ENCODE peak calls at places on chromosome 13, in five cellular contexts. J, H, M, A and G are unnamed samples.

GRCh38 chr13:112456138-112457056 is 80.2 kb downstream of the SPACA7 start:
- DNase-seq in J (no peak), H (no peak), M (no peak), A (no peak), G (no peak)

GRCh38 chr13:28805193-28805819 is 14.8 kb upstream of the MTUS2 start:
- DNase-seq in A (no peak), M (peak), J (no peak), H (no peak), G (no peak)

GRCh38 chr13:41004875-41005693 is 14.0 kb downstream of the ELF1 start:
- DNase-seq in A (no peak), H (no peak), M (no peak), J (no peak), G (no peak)

GRCh38 chr13:73141292-73141771 is 82.5 kb downstream of the KLF5 start:
- DNase-seq in M (no peak), J (peak), H (no peak), A (no peak), G (no peak)

GRCh38 chr13:82905071-82905470 is 977.2 kb downstream of the SLITRK1 start:
- DNase-seq in A (no peak), H (no peak), J (no peak), M (no peak), G (no peak)

GRCh38 chr13:76719955-76720354 is 166.2 kb downstream of the KCTD12 start:
- DNase-seq in A (no peak), M (no peak), H (no peak), J (no peak), G (no peak)

GRCh38 chr13:112696001-112696868 is 6.4 kb downstream of the ATP11A start:
- DNase-seq in A (no peak), J (no peak), M (no peak), H (no peak), G (no peak)

GRCh38 chr13:85469320-85469719 is 329.9 kb downstream of the SLITRK6 start:
- DNase-seq in M (no peak), H (no peak), J (no peak), A (no peak), G (no peak)

GRCh38 chr13:99941086-99941485 is 30.5 kb downstream of the ZIC5 start:
- DNase-seq in H (no peak), J (no peak), M (no peak), A (no peak), G (no peak)

GRCh38 chr13:31896427-31896826 is 135.1 kb upstream of the FRY start:
- DNase-seq in M (peak), J (peak), H (no peak), A (no peak), G (no peak)

GRCh38 chr13:105814219-105814901 is 721.1 kb downstream of the EFNB2 start:
- DNase-seq in H (no peak), M (no peak), A (no peak), J (no peak), G (no peak)

GRCh38 chr13:90867336-90867683 is 480.2 kb upstream of the MIR17HG start:
- DNase-seq in H (peak), J (peak), M (peak), A (peak), G (no peak)

GRCh38 chr13:113437408-113438010 is 15.8 kb downstream of the ADPRHL1 start:
- DNase-seq in J (no peak), H (no peak), M (no peak), A (no peak), G (no peak)

GRCh38 chr13:102028846-102029245 is 373.0 kb downstream of the FGF14 start:
- DNase-seq in M (no peak), H (no peak), J (no peak), A (no peak), G (no peak)

GRCh38 chr13:23995283-23996073 is 98.2 kb upstream of the C1QTNF9B start:
- DNase-seq in H (no peak), M (no peak), A (no peak), J (no peak), G (no peak)

GRCh38 chr13:29830000-29830399 is 20.4 kb downstream of the UBL3 start:
- DNase-seq in A (no peak), M (no peak), H (no peak), J (no peak), G (no peak)

GRCh38 chr13:76884167-76884566 is 2.0 kb downstream of the KCTD12 start:
- DNase-seq in J (peak), A (peak), M (peak), H (peak), G (no peak)

GRCh38 chr13:28641600-28641926 is 17.4 kb upstream of the POMP start:
- DNase-seq in A (no peak), H (no peak), J (no peak), M (no peak), G (no peak)

GRCh38 chr13:99265823-99266426 is 7.7 kb upstream of the GPR18 start:
- DNase-seq in H (no peak), M (no peak), J (peak), A (no peak), G (no peak)

GRCh38 chr13:50080158-50080855 is 65.1 kb downstream of the KCNRG start:
- DNase-seq in J (peak), H (no peak), M (no peak), A (no peak), G (peak)

GRCh38 chr13:60509601-60510386 is 112.8 kb downstream of the TDRD3 start:
- DNase-seq in J (peak), A (no peak), M (no peak), H (no peak), G (no peak)

GRCh38 chr13:71879129-71879535 is 12.1 kb upstream of the DACH1 start:
- DNase-seq in H (no peak), A (no peak), J (peak), M (no peak), G (no peak)

GRCh38 chr13:21458816-21459701 is at the start of gene ZDHHC20:
- DNase-seq in J (peak), A (peak), M (peak), H (peak), G (peak)

GRCh38 chr13:23765531-23765930 is 123.7 kb downstream of the MIPEP start:
- DNase-seq in H (no peak), A (no peak), M (no peak), J (no peak), G (no peak)

GRCh38 chr13:24035411-24035810 is 125.1 kb upstream of the SPATA13 start:
- DNase-seq in H (no peak), A (no peak), M (no peak), J (no peak), G (no peak)

GRCh38 chr13:106963151-106963550 is 395.2 kb upstream of the ARGLU1 start:
- DNase-seq in M (no peak), J (no peak), A (no peak), H (no peak), G (no peak)

GRCh38 chr13:113048766-113049165 is 56.8 kb upstream of the F7 start:
- DNase-seq in H (no peak), J (no peak), A (no peak), M (no peak), G (no peak)

GRCh38 chr13:30301827-30302226 is 5.5 kb downstream of the KATNAL1 start:
- DNase-seq in A (no peak), J (no peak), M (no peak), H (no peak), G (no peak)

GRCh38 chr13:107937841-107938240 is 277.5 kb downstream of the LIG4 start:
- DNase-seq in M (no peak), J (no peak), A (no peak), H (no peak), G (no peak)

GRCh38 chr13:95745289-95745688 is 68.3 kb downstream of the DNAJC3 start:
- DNase-seq in A (no peak), M (no peak), J (no peak), H (no peak), G (no peak)

GRCh38 chr13:111368091-111368490 is 47.6 kb downstream of the TEX29 start:
- DNase-seq in A (no peak), J (no peak), M (no peak), H (no peak), G (no peak)

GRCh38 chr13:49330546-49330864 is 82.8 kb downstream of the CDADC1 start:
- DNase-seq in M (no peak), J (no peak), A (no peak), H (no peak), G (no peak)

GRCh38 chr13:67803118-67803517 is 573.0 kb upstream of the PCDH9 start:
- DNase-seq in A (no peak), J (no peak), H (no peak), M (no peak), G (no peak)

GRCh38 chr13:74134226-74134776 is at the start of gene KLF12:
- DNase-seq in A (peak), M (peak), H (peak), J (peak), G (peak)

GRCh38 chr13:72255908-72256307 is 388.9 kb upstream of the DACH1 start:
- DNase-seq in J (peak), H (no peak), A (no peak), M (no peak), G (no peak)

GRCh38 chr13:73262862-73263627 is 204.2 kb downstream of the KLF5 start:
- DNase-seq in H (no peak), A (no peak), J (no peak), M (no peak), G (no peak)

GRCh38 chr13:109608503-109608902 is 177.9 kb downstream of the IRS2 start:
- DNase-seq in H (no peak), M (no peak), J (no peak), A (no peak), G (no peak)

GRCh38 chr13:109606404-109607028 is 179.9 kb downstream of the IRS2 start:
- DNase-seq in J (no peak), M (no peak), H (no peak), A (no peak), G (no peak)

GRCh38 chr13:109608032-109608431 is 178.4 kb downstream of the IRS2 start:
- DNase-seq in H (no peak), J (no peak), A (no peak), M (no peak), G (no peak)

GRCh38 chr13:109611912-109612691 is 174.3 kb downstream of the IRS2 start:
- DNase-seq in A (no peak), J (no peak), H (no peak), M (no peak), G (no peak)

GRCh38 chr13:109610517-109610916 is 175.9 kb downstream of the IRS2 start:
- DNase-seq in A (no peak), H (peak), J (no peak), M (peak), G (no peak)
- TF ChIP-seq CTCF in A (no peak), H (no peak), J (peak), M (peak), G (no peak)

DNA sequence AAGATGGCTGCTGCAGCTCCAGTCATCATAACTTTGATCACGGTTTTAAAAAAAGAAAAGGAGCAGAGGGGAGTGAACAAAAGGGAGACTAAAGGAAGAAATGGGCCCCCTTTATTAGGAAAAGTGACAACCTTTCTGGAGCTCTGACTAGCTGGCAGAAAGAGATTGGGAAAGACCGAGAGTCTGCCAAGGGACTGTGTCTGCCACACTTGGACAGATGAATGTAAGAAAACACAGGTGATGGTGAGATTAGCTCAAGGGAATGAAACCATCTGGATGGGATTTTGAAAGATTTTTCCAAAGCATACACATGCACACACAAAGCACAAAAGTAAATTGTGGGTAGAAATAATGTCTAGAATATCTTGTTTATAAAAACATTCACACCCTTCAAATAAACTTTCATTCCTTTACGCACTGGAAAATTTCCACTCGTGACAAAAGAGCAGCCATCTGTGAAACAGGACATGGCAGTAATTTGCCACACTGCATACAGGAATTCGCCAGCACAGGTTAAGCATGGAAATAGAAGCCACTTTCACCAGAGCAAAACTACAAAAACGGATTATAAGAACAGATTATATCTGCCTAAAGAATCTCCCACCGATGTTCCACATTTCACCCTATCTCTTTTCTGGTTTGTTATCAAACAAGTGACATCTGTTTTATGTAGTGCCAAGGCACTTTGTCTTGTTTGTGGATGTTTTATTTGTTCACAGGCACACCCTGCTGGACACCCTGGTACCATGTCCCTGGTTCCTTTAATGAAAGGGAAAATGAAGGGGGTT is 819.5 kb downstream of the DIAPH3 start:
- DNase-seq in M (no peak), H (no peak), J (no peak), A (no peak), G (no peak)
- TF ChIP-seq CTCF in M (no peak), H (no peak), J (no peak), A (no peak), G (no peak)

DNA sequence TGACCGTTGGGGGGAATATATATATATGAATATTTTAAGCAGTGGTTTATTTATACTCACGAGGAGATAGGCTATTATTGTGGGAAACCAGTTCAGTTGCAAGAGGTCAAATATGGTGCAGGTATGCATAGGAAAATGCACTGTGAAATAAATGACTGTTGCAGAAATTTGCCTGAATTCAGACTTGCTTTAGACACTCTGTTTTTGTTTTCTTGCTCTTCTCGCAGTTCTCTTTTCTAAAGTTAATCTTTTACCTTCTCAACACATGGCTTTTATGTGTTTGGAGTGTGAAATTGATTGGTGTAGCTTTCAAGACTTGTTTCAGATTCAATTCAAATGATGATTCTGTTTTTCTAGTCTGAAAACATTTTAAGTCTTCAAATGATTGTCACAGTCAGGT is 109.7 kb downstream of the LRCH1 start:
- DNase-seq in H (no peak), J (no peak), M (no peak), A (no peak), G (no peak)
- TF ChIP-seq CTCF in H (no peak), J (no peak), M (no peak), A (no peak), G (no peak)

DNA sequence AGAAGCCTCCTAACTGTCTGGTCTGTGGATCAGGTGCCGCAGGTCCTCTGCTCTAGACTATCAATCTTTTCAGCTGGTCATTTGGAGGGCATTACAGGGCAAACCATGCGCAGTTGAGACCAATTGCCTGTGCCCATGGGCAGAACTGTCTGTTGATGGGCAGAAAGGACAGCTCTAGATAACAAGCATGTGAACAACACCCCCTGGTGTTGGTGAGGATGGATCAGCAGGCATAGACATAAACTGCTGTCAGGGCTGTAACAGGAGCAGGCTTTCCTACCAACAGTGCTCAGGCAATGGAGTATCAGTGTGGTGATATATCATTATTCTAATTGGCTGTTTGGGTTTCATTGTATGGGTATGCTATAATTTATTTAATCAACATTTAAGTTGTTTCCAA is 104.7 kb upstream of the KL start:
- DNase-seq in M (no peak), J (peak), A (no peak), H (no peak), G (no peak)
- TF ChIP-seq CTCF in M (peak), J (peak), A (peak), H (no peak), G (no peak)

GRCh38 chr13:45119990-45120864 is at the start of gene GTF2F2:
- DNase-seq in H (peak), A (peak), M (peak), J (peak), G (peak)

GRCh38 chr13:45120967-45121366 is 657 bp downstream of the GTF2F2 start:
- DNase-seq in H (no peak), J (no peak), M (no peak), A (no peak), G (no peak)

GRCh38 chr13:45119469-45119989 is 781 bp upstream of the GTF2F2 start:
- DNase-seq in H (peak), M (no peak), J (peak), A (no peak), G (peak)

GRCh38 chr13:45122941-45123340 is 2.6 kb downstream of the GTF2F2 start:
- DNase-seq in H (no peak), J (no peak), M (no peak), A (no peak), G (no peak)

GRCh38 chr13:45121421-45121820 is 1.1 kb downstream of the GTF2F2 start:
- DNase-seq in A (no peak), J (peak), M (no peak), H (no peak), G (no peak)
- TF ChIP-seq CTCF in A (no peak), J (peak), M (no peak), H (no peak), G (no peak)